ENCODE peak calls at places on chromosomes 5 and 9, in five cellular contexts. I, R, N, Z and J are unnamed samples.
A peak's percentile ranks its signal among the peaks of the same experiment; 100 is the strongest.

GRCh38 chr9:84669293-84670105 is at the start of gene NTRK2:
- DNase-seq in Z (peak; percentile 34), I (no peak), N (no peak), R (peak; percentile 16), J (no peak)

GRCh38 chr5:144944936-144945335 is 774.3 kb downstream of the KCTD16 start:
- DNase-seq in R (no peak), N (no peak), I (no peak), Z (peak; percentile 30), J (no peak)

GRCh38 chr9:79692857-79693571 is 121.2 kb downstream of the TLE4 start:
- DNase-seq in Z (no peak), N (no peak), I (no peak), R (no peak), J (no peak)

GRCh38 chr9:87189006-87189405 is 241.7 kb upstream of the GAS1 start:
- DNase-seq in R (no peak), N (no peak), I (no peak), Z (no peak), J (no peak)

GRCh38 chr9:137482094-137482781 is 23.1 kb upstream of the NSMF start:
- DNase-seq in N (no peak), I (peak; percentile 64), Z (no peak), R (no peak), J (no peak)

GRCh38 chr5:89437450-89438435 is 554.8 kb upstream of the MEF2C start:
- DNase-seq in N (no peak), R (no peak), I (no peak), Z (no peak), J (peak; percentile 27)

GRCh38 chr5:40428129-40428528 is 251.6 kb upstream of the PTGER4 start:
- DNase-seq in I (no peak), R (no peak), N (no peak), Z (no peak), J (no peak)

GRCh38 chr5:36301858-36302603 is at the start of gene RANBP3L:
- DNase-seq in N (no peak), R (no peak), I (no peak), Z (no peak), J (no peak)

GRCh38 chr9:104682642-104683041 is 11.7 kb upstream of the OR13D1 start:
- DNase-seq in Z (peak; percentile 64), N (no peak), I (peak; percentile 11), R (peak; percentile 6), J (peak; percentile 28)

GRCh38 chr9:135524130-135524861 is 3.1 kb downstream of the LCN1 start:
- DNase-seq in I (no peak), N (no peak), R (no peak), Z (no peak), J (no peak)

GRCh38 chr9:93248373-93248772 is 64.4 kb downstream of the WNK2 start:
- DNase-seq in I (no peak), Z (no peak), N (no peak), R (no peak), J (no peak)

GRCh38 chr9:127953768-127954505 is 16.3 kb upstream of the DPM2 start:
- DNase-seq in N (no peak), Z (no peak), R (no peak), I (no peak), J (no peak)

GRCh38 chr5:10434392-10434791 is 7.3 kb upstream of the ROPN1L start:
- DNase-seq in R (no peak), N (no peak), Z (no peak), I (no peak), J (no peak)

GRCh38 chr9:128187361-128187760 is 4.0 kb downstream of the CIZ1 start:
- DNase-seq in Z (no peak), N (no peak), R (no peak), I (no peak), J (no peak)

GRCh38 chr5:74141053-74141452 is 499.5 kb downstream of the ENC1 start:
- DNase-seq in R (no peak), N (no peak), Z (no peak), I (no peak), J (no peak)